ENCODE peak calls at places on chromosomes 7 and 10, in eight cellular contexts. X, Z, P, H, M, T, J and R are unnamed samples.

GRCh38 chr10:663844-664243 is 25.6 kb downstream of the DIP2C start:
- DNase-seq in M (no peak), X (peak), H (no peak), Z (no peak), P (no peak), J (peak), T (no peak), R (no peak)

GRCh38 chr10:34880817-34881216 is 65.7 kb upstream of the PARD3 start:
- DNase-seq in J (no peak), T (no peak), X (no peak), H (no peak), Z (no peak), P (peak), M (peak), R (no peak)

GRCh38 chr7:44637788-44638594 is 31.6 kb downstream of the OGDH start:
- DNase-seq in J (peak), X (peak), H (peak), P (peak), Z (no peak), T (no peak), M (peak), R (no peak)

GRCh38 chr10:90047243-90047729 is 345.9 kb downstream of the KIF20B start:
- DNase-seq in T (no peak), Z (no peak), X (no peak), H (no peak), J (no peak), M (peak), P (no peak), R (no peak)

GRCh38 chr10:103605359-103606156 is 112.1 kb downstream of the NEURL1 start:
- DNase-seq in M (peak), X (peak), H (peak), P (peak), T (peak), Z (no peak), J (peak), R (peak)

GRCh38 chr10:117537436-117537903 is 5.1 kb upstream of the EMX2 start:
- DNase-seq in T (no peak), M (peak), J (no peak), H (no peak), Z (peak), P (peak), X (no peak), R (no peak)

GRCh38 chr7:155426543-155427410 is 31.2 kb upstream of the EN2 start:
- DNase-seq in M (no peak), Z (no peak), X (no peak), T (no peak), P (no peak), H (no peak), J (peak), R (no peak)

GRCh38 chr10:33453081-33453850 is 118.8 kb upstream of the NRP1 start:
- DNase-seq in T (no peak), H (no peak), Z (no peak), X (no peak), P (no peak), J (peak), M (peak), R (no peak)

GRCh38 chr7:91565499-91566331 is 301.5 kb downstream of the FZD1 start:
- DNase-seq in T (peak), X (peak), Z (no peak), M (no peak), H (no peak), P (no peak), J (peak), R (no peak)